ENCODE peak calls at places on chromosomes 16 and 17, in seven cellular contexts. One of them, this sample, is unnamed.

GRCh38 chr16:62041401-62041800 is 5.2 kb upstream of the CDH8 start:
- DNase-seq in neural crest cell: peak
- DNase-seq in stimulated activated CD8-positive, alpha-beta memory T cell treated with anti-CD3 and anti-CD28 coated beads, Interleukin-7, amount 100 ng/mL, for 1 hour: no peak
- DNase-seq in NCI-H524: peak
- DNase-seq in caudate nucleus: no peak
- DNase-seq in astrocyte of the spinal cord: peak
- DNase-seq in fibroblast of mammary gland: peak
- DNase-seq in this sample: peak

GRCh38 chr17:71022758-71023157 is 853.4 kb downstream of the KCNJ2 start:
- DNase-seq in neural crest cell: no peak
- DNase-seq in stimulated activated CD8-positive, alpha-beta memory T cell treated with anti-CD3 and anti-CD28 coated beads, Interleukin-7, amount 100 ng/mL, for 1 hour: no peak
- DNase-seq in NCI-H524: no peak
- DNase-seq in caudate nucleus: no peak
- DNase-seq in astrocyte of the spinal cord: no peak
- DNase-seq in fibroblast of mammary gland: no peak
- DNase-seq in this sample: no peak

GRCh38 chr17:4110152-4110551 is 32.7 kb downstream of the ZZEF1 start:
- DNase-seq in neural crest cell: no peak
- DNase-seq in stimulated activated CD8-positive, alpha-beta memory T cell treated with anti-CD3 and anti-CD28 coated beads, Interleukin-7, amount 100 ng/mL, for 1 hour: no peak
- DNase-seq in NCI-H524: no peak
- DNase-seq in caudate nucleus: no peak
- DNase-seq in astrocyte of the spinal cord: peak
- DNase-seq in fibroblast of mammary gland: peak
- DNase-seq in this sample: no peak

GRCh38 chr17:71349908-71350600 is 770.8 kb upstream of the SOX9 start:
- DNase-seq in neural crest cell: no peak
- DNase-seq in stimulated activated CD8-positive, alpha-beta memory T cell treated with anti-CD3 and anti-CD28 coated beads, Interleukin-7, amount 100 ng/mL, for 1 hour: no peak
- DNase-seq in NCI-H524: no peak
- DNase-seq in caudate nucleus: no peak
- DNase-seq in astrocyte of the spinal cord: no peak
- DNase-seq in fibroblast of mammary gland: peak
- DNase-seq in this sample: no peak

GRCh38 chr17:68089881-68090280 is 54.3 kb downstream of the KPNA2 start:
- DNase-seq in neural crest cell: no peak
- DNase-seq in stimulated activated CD8-positive, alpha-beta memory T cell treated with anti-CD3 and anti-CD28 coated beads, Interleukin-7, amount 100 ng/mL, for 1 hour: no peak
- DNase-seq in NCI-H524: no peak
- DNase-seq in caudate nucleus: no peak
- DNase-seq in astrocyte of the spinal cord: no peak
- DNase-seq in fibroblast of mammary gland: peak
- DNase-seq in this sample: peak

GRCh38 chr16:11914759-11915643 is 755 bp downstream of the GSPT1 start:
- DNase-seq in neural crest cell: peak
- DNase-seq in stimulated activated CD8-positive, alpha-beta memory T cell treated with anti-CD3 and anti-CD28 coated beads, Interleukin-7, amount 100 ng/mL, for 1 hour: no peak
- DNase-seq in NCI-H524: no peak
- DNase-seq in caudate nucleus: no peak
- DNase-seq in astrocyte of the spinal cord: peak
- DNase-seq in fibroblast of mammary gland: peak
- DNase-seq in this sample: peak

GRCh38 chr16:1794221-1794871 is 841 bp upstream of the IGFALS start:
- DNase-seq in neural crest cell: no peak
- DNase-seq in stimulated activated CD8-positive, alpha-beta memory T cell treated with anti-CD3 and anti-CD28 coated beads, Interleukin-7, amount 100 ng/mL, for 1 hour: no peak
- DNase-seq in NCI-H524: no peak
- DNase-seq in caudate nucleus: no peak
- DNase-seq in astrocyte of the spinal cord: no peak
- DNase-seq in fibroblast of mammary gland: no peak
- DNase-seq in this sample: no peak

GRCh38 chr16:2852003-2852730 is 5.8 kb downstream of the PRSS22 start:
- DNase-seq in neural crest cell: no peak
- DNase-seq in stimulated activated CD8-positive, alpha-beta memory T cell treated with anti-CD3 and anti-CD28 coated beads, Interleukin-7, amount 100 ng/mL, for 1 hour: no peak
- DNase-seq in NCI-H524: no peak
- DNase-seq in caudate nucleus: no peak
- DNase-seq in astrocyte of the spinal cord: no peak
- DNase-seq in fibroblast of mammary gland: no peak
- DNase-seq in this sample: no peak

GRCh38 chr17:41894791-41895331 is 23.9 kb downstream of the ACLY start:
- DNase-seq in neural crest cell: no peak
- DNase-seq in stimulated activated CD8-positive, alpha-beta memory T cell treated with anti-CD3 and anti-CD28 coated beads, Interleukin-7, amount 100 ng/mL, for 1 hour: no peak
- DNase-seq in NCI-H524: no peak
- DNase-seq in caudate nucleus: no peak
- DNase-seq in astrocyte of the spinal cord: peak
- DNase-seq in fibroblast of mammary gland: peak
- DNase-seq in this sample: no peak